ENCODE peak calls at places on chromosomes 5 and 9, in six cellular contexts. E, V, H, I, B and T are unnamed samples.

GRCh38 chr5:140181002-140181483 is 6.1 kb downstream of the CYSTM1 start:
- DNase-seq in E (no peak), V (no peak), I (no peak), B (no peak), H (no peak), T (no peak)

GRCh38 chr9:115587310-115587709 is 469.4 kb upstream of the TNC start:
- DNase-seq in E (no peak), B (no peak), H (no peak), V (no peak), I (no peak), T (no peak)

GRCh38 chr5:57246426-57246825 is 72.6 kb downstream of the GPBP1 start:
- DNase-seq in V (no peak), H (no peak), B (no peak), E (no peak), I (no peak), T (no peak)

GRCh38 chr9:109894921-109895758 is 115.1 kb downstream of the PALM2AKAP2 start:
- DNase-seq in H (no peak), B (no peak), I (no peak), E (no peak), V (no peak), T (no peak)

GRCh38 chr5:146606838-146607237 is 90.8 kb upstream of the GPR151 start:
- DNase-seq in B (no peak), V (no peak), I (no peak), E (no peak), H (no peak), T (no peak)

GRCh38 chr9:28270156-28270555 is 696.9 kb upstream of the C9orf72 start:
- DNase-seq in H (no peak), E (no peak), B (no peak), I (no peak), V (no peak), T (no peak)

GRCh38 chr5:128532127-128532526 is 5.9 kb downstream of the FBN2 start:
- DNase-seq in I (no peak), H (no peak), E (no peak), B (no peak), V (no peak), T (no peak)

GRCh38 chr5:39021413-39021812 is 52.8 kb downstream of the RICTOR start:
- DNase-seq in I (no peak), H (no peak), B (no peak), V (no peak), E (no peak), T (no peak)

GRCh38 chr9:69549310-69550202 is 122.6 kb downstream of the APBA1 start:
- DNase-seq in E (no peak), H (peak), B (no peak), V (peak), I (peak), T (peak)

GRCh38 chr9:135077497-135078200 is 9.8 kb upstream of the OLFM1 start:
- DNase-seq in H (no peak), I (no peak), E (peak), B (no peak), V (peak), T (no peak)

GRCh38 chr5:172768573-172769323 is 2.2 kb downstream of the DUSP1 start:
- DNase-seq in H (no peak), V (no peak), I (no peak), B (no peak), E (peak), T (no peak)

GRCh38 chr5:113336975-113337374 is 97.8 kb downstream of the TSSK1B start:
- DNase-seq in H (peak), E (no peak), I (no peak), V (peak), B (no peak), T (no peak)

GRCh38 chr9:114387678-114388431 is at the start of gene AKNA:
- DNase-seq in E (peak), V (no peak), B (peak), I (no peak), H (no peak), T (no peak)

GRCh38 chr5:167644619-167645018 is 646.8 kb upstream of the WWC1 start:
- DNase-seq in E (no peak), I (no peak), B (no peak), H (no peak), V (no peak), T (no peak)

GRCh38 chr9:81372628-81373191 is 316.6 kb downstream of the TLE1 start:
- DNase-seq in V (no peak), E (peak), I (no peak), B (no peak), H (no peak), T (no peak)

GRCh38 chr9:21813575-21814473 is 11.4 kb downstream of the MTAP start:
- DNase-seq in E (peak), V (no peak), H (peak), I (no peak), B (no peak), T (no peak)

GRCh38 chr5:10576790-10577189 is 12.9 kb downstream of the ANKRD33B start:
- DNase-seq in V (no peak), I (no peak), H (no peak), B (no peak), E (no peak), T (no peak)

GRCh38 chr5:103178167-103178566 is 58.1 kb downstream of the PPIP5K2 start:
- DNase-seq in V (peak), I (no peak), E (no peak), H (no peak), B (no peak), T (no peak)

GRCh38 chr5:103228588-103228987 is 30.0 kb upstream of the MACIR start:
- DNase-seq in V (no peak), B (no peak), I (no peak), H (no peak), E (no peak), T (no peak)

GRCh38 chr5:149665416-149666163 is 64.5 kb upstream of the PPARGC1B start:
- DNase-seq in E (no peak), H (no peak), V (no peak), I (no peak), B (no peak), T (no peak)

GRCh38 chr5:13664377-13664776 is 280.1 kb downstream of the DNAH5 start:
- DNase-seq in V (no peak), E (no peak), I (no peak), H (no peak), B (no peak), T (no peak)

GRCh38 chr9:138077898-138078540 is 200.4 kb downstream of the CACNA1B start:
- DNase-seq in I (no peak), B (no peak), E (peak), V (no peak), H (no peak), T (no peak)

GRCh38 chr5:73565969-73566547 is 515 bp downstream of the UTP15 start:
- DNase-seq in B (no peak), I (no peak), E (no peak), H (no peak), V (no peak), T (no peak)

GRCh38 chr5:82624018-82624417 is 345.9 kb upstream of the RPS23 start:
- DNase-seq in H (no peak), V (no peak), B (no peak), I (no peak), E (no peak), T (no peak)

GRCh38 chr9:4508907-4509589 is 18.8 kb downstream of the SLC1A1 start:
- DNase-seq in B (no peak), V (no peak), E (no peak), I (no peak), H (no peak), T (no peak)

GRCh38 chr9:4548796-4549725 is 58.8 kb downstream of the SLC1A1 start:
- DNase-seq in E (no peak), H (no peak), B (no peak), I (no peak), V (peak), T (no peak)

GRCh38 chr9:114626415-114627029 is 15.4 kb downstream of the TMEM268 start:
- DNase-seq in B (no peak), I (no peak), H (no peak), V (no peak), E (no peak), T (no peak)

GRCh38 chr5:134114886-134115805 is 665 bp downstream of the TCF7 start:
- DNase-seq in V (peak), E (peak), H (no peak), B (no peak), I (no peak), T (peak)

GRCh38 chr5:135236951-135237791 is 161.9 kb downstream of the MACROH2A1 start:
- DNase-seq in B (no peak), I (no peak), E (peak), H (no peak), V (no peak), T (no peak)

GRCh38 chr5:137345396-137345795 is 153.7 kb downstream of the SPOCK1 start:
- DNase-seq in I (no peak), E (no peak), B (no peak), V (no peak), H (no peak), T (no peak)

GRCh38 chr5:81856948-81857928 is 106.3 kb upstream of the SSBP2 start:
- DNase-seq in B (peak), I (no peak), V (no peak), H (no peak), E (peak), T (no peak)

GRCh38 chr5:31886206-31886605 is 247.3 kb downstream of the PDZD2 start:
- DNase-seq in V (no peak), H (no peak), B (peak), E (peak), I (no peak), T (no peak)

GRCh38 chr5:31888513-31888912 is 249.6 kb downstream of the PDZD2 start:
- DNase-seq in H (no peak), V (no peak), B (no peak), E (no peak), I (no peak), T (no peak)

GRCh38 chr5:31890025-31890424 is 251.1 kb downstream of the PDZD2 start:
- DNase-seq in B (no peak), E (no peak), H (no peak), V (no peak), I (no peak), T (no peak)

GRCh38 chr5:31889131-31889561 is 250.2 kb downstream of the PDZD2 start:
- DNase-seq in H (no peak), I (no peak), B (no peak), V (no peak), E (peak), T (no peak)

GRCh38 chr5:31887556-31887955 is 248.6 kb downstream of the PDZD2 start:
- DNase-seq in I (no peak), V (no peak), H (no peak), B (no peak), E (no peak), T (no peak)
- TF ChIP-seq POLR2A in I (no peak), V (no peak), H (no peak), B (no peak), E (no peak), T (no peak)

DNA sequence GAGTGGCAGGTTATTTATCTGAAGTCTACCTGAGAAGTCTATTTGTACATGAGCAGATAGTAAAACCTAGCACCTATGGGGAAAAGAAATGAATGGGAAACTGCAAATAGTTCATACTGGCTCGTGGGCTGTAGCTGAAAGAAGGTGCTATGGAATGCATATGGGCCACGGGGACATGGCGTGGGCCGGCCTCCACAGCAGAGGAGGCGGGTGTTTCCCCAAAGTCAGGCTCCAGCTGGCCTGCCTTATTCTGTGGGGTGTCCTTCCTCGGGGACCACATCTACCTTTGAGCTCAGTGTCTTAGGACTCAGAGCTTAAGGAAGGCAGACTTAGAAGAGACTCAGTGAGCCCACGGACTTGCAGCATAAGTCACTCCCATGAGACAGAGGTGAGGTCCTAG is 350.5 kb upstream of the PANK3 start:
- DNase-seq in H (no peak), V (no peak), E (no peak), I (no peak), B (no peak), T (no peak)
- TF ChIP-seq POLR2A in H (no peak), V (no peak), E (no peak), I (no peak), B (no peak), T (no peak)

GRCh38 chr9:94030318-94031179 is 53.7 kb upstream of the PTPDC1 start:
- DNase-seq in V (peak), E (peak), H (peak), I (peak), B (peak), T (peak)
- TF ChIP-seq POLR2A in V (peak), E (no peak), H (peak), I (peak), B (peak), T (peak)

DNA sequence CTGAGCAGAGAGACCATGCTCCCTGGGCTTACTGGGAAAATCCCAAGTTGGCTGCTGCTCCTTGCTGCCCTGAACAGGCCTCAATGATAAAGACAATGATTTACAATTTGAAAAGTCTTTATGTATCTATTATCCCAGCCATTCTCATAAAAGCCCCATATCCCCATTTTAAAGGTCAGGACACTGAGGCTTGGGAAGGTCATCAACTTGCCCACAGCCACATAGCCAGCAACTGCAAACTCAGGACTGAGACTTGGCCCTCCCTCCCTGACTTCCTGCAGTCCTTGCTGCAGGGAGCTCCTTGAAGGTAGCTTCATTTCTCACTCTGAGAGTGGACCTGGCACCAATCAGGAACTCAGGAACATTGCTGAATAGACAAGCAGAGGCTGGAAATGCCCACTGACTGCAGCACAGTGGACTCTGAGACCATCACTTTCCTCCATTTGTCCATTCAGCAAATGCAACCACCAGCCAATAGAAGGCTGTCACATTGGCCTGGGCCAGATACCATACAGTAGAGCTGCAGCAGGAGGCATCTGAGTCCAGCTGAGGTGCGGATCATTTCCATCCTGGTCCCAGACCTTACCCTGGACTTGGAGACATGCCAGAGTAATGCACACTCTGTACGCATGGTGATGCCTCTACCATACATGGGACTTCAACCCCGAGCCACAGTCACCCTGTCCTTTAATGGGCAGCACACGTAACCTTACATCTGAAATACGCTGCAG is 18.3 kb downstream of the TNIP1 start:
- DNase-seq in V (no peak), H (no peak), B (no peak), E (no peak), I (no peak), T (no peak)
- TF ChIP-seq POLR2A in V (no peak), H (no peak), B (no peak), E (no peak), I (no peak), T (no peak)

DNA sequence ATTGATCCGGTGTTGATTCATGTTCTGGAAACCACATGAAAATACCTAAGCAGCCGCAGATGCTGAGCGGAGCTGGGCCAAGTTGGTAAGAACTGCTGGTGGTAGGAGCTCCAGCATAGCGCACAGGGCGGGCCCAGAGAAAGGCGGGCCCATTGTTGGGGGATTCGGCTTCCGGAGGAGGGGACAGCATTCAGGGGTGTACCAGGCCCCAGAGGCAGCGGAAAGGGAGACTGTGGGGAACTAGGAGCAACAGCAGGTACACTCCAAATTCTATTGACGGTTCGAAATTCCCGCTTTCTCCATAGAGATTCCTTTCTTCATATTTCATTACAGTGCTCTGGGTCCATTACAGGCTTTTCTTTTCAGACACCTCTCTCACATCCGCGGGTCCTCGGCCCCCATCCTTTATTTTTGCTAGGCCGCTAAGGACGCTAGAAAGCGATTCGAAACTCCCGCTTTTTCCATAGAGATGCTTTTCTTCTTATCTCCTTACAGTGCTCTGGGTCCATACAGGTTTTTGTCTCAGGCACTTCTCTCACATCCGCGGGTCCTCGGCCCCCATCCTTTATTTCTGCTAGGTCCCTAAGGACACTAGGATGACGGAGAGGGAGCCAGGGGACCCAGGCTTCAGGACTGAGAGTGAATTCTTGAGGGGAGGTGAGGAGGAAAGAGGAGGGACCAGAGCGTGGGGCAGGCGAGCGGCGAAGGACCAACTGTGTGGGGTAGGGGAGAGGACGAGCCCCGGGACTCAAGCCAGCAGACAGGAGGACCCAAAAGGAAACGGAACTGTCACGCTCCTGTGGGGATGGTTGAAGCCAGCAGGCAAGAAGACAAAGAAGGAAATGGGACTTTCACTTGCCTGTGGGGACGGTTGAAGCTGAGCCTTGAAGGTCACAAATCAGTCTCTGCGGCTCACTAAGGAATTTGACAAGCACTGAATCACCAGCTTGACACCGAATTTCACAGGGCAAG is at the start of gene CCDC152:
- DNase-seq in E (peak), H (no peak), B (no peak), I (peak), V (no peak), T (peak)
- TF ChIP-seq POLR2A in E (no peak), H (no peak), B (no peak), I (peak), V (no peak), T (no peak)

DNA sequence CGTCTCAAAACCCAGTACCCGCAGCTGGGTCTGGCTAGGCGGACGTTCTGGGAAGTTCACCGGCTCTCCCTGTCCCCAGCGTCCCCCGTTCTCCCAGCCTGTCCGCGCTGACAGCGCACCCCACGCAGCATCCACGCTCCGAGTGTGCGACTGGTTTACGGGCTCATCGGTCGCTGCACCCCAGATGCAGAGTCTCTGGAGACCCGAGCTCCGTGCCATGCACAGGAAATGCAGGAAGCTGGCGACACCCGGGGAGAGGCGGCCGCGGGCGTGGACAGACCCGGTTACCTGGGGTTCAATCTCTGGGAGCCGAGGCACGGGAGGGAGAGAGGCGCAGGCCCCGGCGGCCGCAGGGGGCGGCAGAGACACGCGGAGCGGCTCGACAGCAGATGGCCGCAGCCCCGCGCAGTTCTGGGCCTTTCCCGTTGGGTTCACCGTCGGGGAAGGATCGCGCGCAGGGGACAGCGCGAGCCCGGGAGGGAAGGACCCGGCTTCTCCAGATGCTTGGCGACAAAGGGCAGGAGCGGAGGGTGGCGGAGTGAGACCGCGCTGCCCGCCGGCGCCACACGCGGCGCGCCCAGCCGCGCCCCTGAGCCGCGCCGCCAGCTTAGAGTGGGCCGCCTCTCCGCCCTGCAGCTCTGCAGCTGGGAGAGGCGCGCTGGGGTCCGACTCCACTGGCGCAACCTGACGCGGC is 558 bp downstream of the SHROOM1 start:
- DNase-seq in V (peak), E (peak), H (peak), B (peak), I (peak), T (peak)
- TF ChIP-seq POLR2A in V (peak), E (no peak), H (no peak), B (no peak), I (no peak), T (no peak)

DNA sequence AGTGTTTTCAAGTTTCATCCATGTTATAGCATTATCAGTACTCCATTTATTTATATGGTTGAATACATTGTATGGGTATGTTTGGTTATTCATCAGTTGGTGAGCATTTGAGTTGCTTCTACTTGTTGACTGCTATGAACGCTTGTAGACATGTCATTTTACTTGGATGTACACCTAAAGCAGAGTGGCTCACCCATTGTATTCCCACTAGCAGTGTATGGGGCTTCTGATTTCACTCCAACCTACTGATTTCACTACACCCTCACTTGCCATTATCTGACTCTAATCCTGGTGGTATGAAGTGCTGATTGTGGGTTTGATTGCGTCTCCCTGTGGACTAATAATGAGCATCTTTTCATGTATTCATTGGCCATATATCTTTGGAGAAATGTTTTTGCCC is 9.5 kb downstream of the NPM1 start:
- DNase-seq in E (no peak), I (no peak), H (no peak), V (no peak), B (no peak), T (no peak)
- TF ChIP-seq POLR2A in E (no peak), I (no peak), H (no peak), V (no peak), B (no peak), T (no peak)

GRCh38 chr9:129069825-129070473 is 11.0 kb upstream of the DOLPP1 start:
- DNase-seq in V (no peak), H (no peak), E (no peak), I (no peak), B (no peak), T (no peak)
- TF ChIP-seq POLR2A in V (no peak), H (no peak), E (no peak), I (no peak), B (no peak), T (no peak)